ENCODE peak calls at places on chromosomes 13 and 19, in eight cellular contexts. N is body of pancreas; Q is esophagus squamous epithelium; X is heart right ventricle; M is SK-N-MC; V is upper lobe of left lung; H is CD8-positive, alpha-beta T cell; C is WERI-Rb-1. R is an unnamed sample.
A peak's percentile ranks its signal among the peaks of the same experiment; 100 is the strongest.

GRCh38 chr13:67075239-67075638 is 154.9 kb downstream of the PCDH9 start:
- DNase-seq in N (no peak), Q (no peak), X (no peak), M (no peak), V (no peak), H (no peak), C (no peak), R (no peak)

GRCh38 chr13:98576215-98576945 is 527 bp downstream of the STK24 start:
- DNase-seq in N (peak; percentile 50), Q (no peak), X (peak; percentile 63), M (no peak), V (peak; percentile 49), H (peak; percentile 34), C (peak; percentile 67), R (peak; percentile 85)

GRCh38 chr19:18265611-18265981 is 8.7 kb downstream of the IQCN start:
- DNase-seq in N (no peak), Q (no peak), X (no peak), M (no peak), V (no peak), H (no peak), C (no peak), R (no peak)

GRCh38 chr19:53908933-53909415 is at the start of gene CACNG7:
- DNase-seq in N (no peak), Q (no peak), X (no peak), M (no peak), V (no peak), H (no peak), C (no peak), R (no peak)

GRCh38 chr13:114101831-114102520 is 30.4 kb downstream of the RASA3 start:
- DNase-seq in N (no peak), Q (no peak), X (peak; percentile 14), M (no peak), V (peak; percentile 12), H (no peak), C (peak; percentile 10), R (peak; percentile 70)

GRCh38 chr19:6333439-6333838 is at the start of gene ACER1:
- DNase-seq in N (no peak), Q (no peak), X (no peak), M (no peak), V (no peak), H (no peak), C (no peak), R (no peak)

GRCh38 chr13:56906909-56907308 is 233.8 kb upstream of the PRR20A start:
- DNase-seq in N (no peak), Q (no peak), X (no peak), M (no peak), V (no peak), H (no peak), C (no peak), R (no peak)

GRCh38 chr13:110109910-110110309 is 197.0 kb downstream of the COL4A1 start:
- DNase-seq in N (peak; percentile 41), Q (no peak), X (peak; percentile 79), M (no peak), V (no peak), H (no peak), C (peak; percentile 79), R (peak; percentile 87)

GRCh38 chr13:41546372-41547252 is 89.3 kb downstream of the RGCC start:
- DNase-seq in N (no peak), Q (no peak), X (no peak), M (no peak), V (no peak), H (no peak), C (no peak), R (no peak)

GRCh38 chr19:18514800-18515682 is 6.8 kb downstream of the ELL start:
- DNase-seq in N (peak; percentile 80), Q (no peak), X (peak; percentile 48), M (no peak), V (peak; percentile 91), H (no peak), C (no peak), R (peak; percentile 86)

GRCh38 chr13:35794734-35795389 is 318.4 kb upstream of the MAB21L1 start:
- DNase-seq in N (no peak), Q (no peak), X (no peak), M (no peak), V (no peak), H (no peak), C (no peak), R (no peak)

GRCh38 chr13:38386421-38386820 is 36.8 kb downstream of the UFM1 start:
- DNase-seq in N (no peak), Q (no peak), X (no peak), M (no peak), V (no peak), H (no peak), C (no peak), R (no peak)

GRCh38 chr19:2974342-2974932 is 2.9 kb upstream of the TLE6 start:
- DNase-seq in N (peak; percentile 47), Q (no peak), X (peak; percentile 32), M (no peak), V (peak; percentile 56), H (no peak), C (peak; percentile 61), R (no peak)

GRCh38 chr19:2977001-2977685 is at the start of gene TLE6:
- DNase-seq in N (peak; percentile 99), Q (peak; percentile 79), X (peak; percentile 97), M (no peak), V (peak; percentile 94), H (peak; percentile 87), C (peak; percentile 99), R (peak; percentile 98)

GRCh38 chr19:2978467-2978767 is 1.1 kb downstream of the TLE6 start:
- DNase-seq in N (no peak), Q (no peak), X (no peak), M (no peak), V (no peak), H (no peak), C (no peak), R (no peak)

GRCh38 chr19:2977686-2978466 is 512 bp downstream of the TLE6 start:
- DNase-seq in N (peak; percentile 77), Q (no peak), X (no peak), M (no peak), V (no peak), H (no peak), C (no peak), R (no peak)

DNA sequence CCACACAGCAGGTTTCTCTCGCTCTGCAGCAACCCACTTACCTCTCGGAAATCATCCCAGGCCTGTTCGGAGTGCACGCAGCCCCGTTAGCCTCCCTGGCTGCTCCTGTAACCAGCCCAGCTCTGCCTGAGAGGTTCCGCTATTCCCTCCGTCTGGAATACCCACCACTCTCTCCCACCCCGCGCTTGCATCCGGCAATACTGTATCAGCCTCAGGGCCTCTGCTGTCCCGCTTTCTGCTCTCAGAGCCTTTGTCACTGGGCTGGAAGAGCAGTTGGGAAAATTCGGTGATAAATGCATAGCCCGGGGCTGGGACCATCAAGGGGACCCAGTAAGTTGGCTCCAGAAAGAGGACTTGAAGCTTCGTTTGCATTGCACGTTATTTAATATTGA is 759 bp upstream of the TLE6 start:
- DNase-seq in N (no peak), Q (no peak), X (no peak), M (no peak), V (no peak), H (no peak), C (no peak), R (no peak)
- H3K27ac ChIP-seq in N (peak overlapping the region; percentile 58), Q (no peak overlapping the region), X (peak overlapping the region; percentile 4), M (no peak overlapping the region), V (peak overlapping the region; percentile 78), H (no peak overlapping the region), C (peak overlapping the region; percentile 56), R (no peak overlapping the region)

DNA sequence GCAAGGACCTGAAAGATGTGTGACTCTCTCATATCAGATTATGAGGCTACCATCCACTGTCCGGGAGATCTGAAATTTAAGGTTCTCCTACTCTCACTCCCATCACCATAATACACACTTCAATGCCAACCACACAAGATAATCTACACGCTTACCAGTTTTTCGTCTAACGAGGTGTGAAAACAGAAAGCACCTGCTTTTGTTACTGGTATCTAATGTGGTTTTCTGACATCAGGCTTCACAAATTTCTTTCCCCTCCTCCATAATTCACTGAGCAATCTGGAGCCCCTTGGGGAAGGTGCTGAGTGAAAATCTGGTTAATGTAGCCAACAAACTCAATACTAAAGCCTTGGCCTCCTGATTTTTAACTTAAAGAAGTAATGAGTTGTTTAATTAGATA is 10.1 kb upstream of the LRCH1 start:
- DNase-seq in N (no peak), Q (no peak), X (no peak), M (no peak), V (no peak), H (no peak), C (no peak), R (no peak)
- H3K4me3 ChIP-seq in N (no peak overlapping the region), Q (no peak overlapping the region), X (no peak overlapping the region), M (no peak overlapping the region), V (no peak overlapping the region), H (no peak overlapping the region), C (no peak overlapping the region), R (no peak overlapping the region)

GRCh38 chr19:56372281-56372680 is 21.1 kb downstream of the ZNF582 start:
- DNase-seq in N (no peak), Q (no peak), X (no peak), M (no peak), V (no peak), H (no peak), C (no peak), R (no peak)
- H3K9me3 ChIP-seq in N (no peaks in the 10 kb centered on the region), Q (no peaks in the 10 kb centered on the region), X (peaks cover 72% of the 10 kb centered on the region), M (peaks cover 10% of the 10 kb centered on the region), V (peaks cover 8% of the 10 kb centered on the region), H (peaks cover 34% of the 10 kb centered on the region), C (no peaks in the 10 kb centered on the region), R (peaks cover 22% of the 10 kb centered on the region)

GRCh38 chr13:44920013-44920412 is 69.3 kb downstream of the NUFIP1 start:
- DNase-seq in N (no peak), Q (no peak), X (no peak), M (no peak), V (no peak), H (no peak), C (no peak), R (no peak)
- H3K27ac ChIP-seq in N (peak overlapping the region; percentile 96), Q (peak overlapping the region; percentile 96), X (no peak overlapping the region), M (no peak overlapping the region), V (peak overlapping the region; percentile 91), H (no peak overlapping the region), C (no peak overlapping the region), R (peak overlapping the region; percentile 74)

DNA sequence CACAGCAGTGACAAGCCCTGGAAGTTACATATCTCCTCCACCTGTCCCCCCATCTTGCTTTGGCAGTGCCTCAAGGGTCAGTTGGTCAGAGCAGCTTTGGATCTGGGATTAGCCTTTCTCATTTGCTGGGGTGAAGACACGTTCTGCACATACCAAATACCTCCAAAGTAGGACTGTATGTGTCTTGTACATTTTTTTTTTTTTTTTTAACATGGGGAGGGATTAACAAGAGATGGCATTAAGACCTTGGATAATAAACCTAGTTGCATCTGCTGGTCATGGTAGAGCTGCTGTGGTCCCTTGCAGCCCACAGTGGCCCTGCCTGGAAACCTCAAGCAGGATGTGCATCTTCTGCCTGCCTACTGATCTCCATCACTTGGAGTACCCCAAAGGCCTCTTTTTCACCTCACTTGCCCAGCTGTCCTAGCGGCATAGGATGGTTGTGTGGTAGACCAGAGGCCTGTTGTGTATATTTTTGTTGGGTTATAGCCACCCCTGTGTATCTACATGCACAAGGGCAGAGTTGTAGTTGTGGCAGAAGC is 2.5 kb downstream of the RPS19 start:
- DNase-seq in N (no peak), Q (no peak), X (no peak), M (no peak), V (no peak), H (no peak), C (no peak), R (no peak)
- H3K4me3 ChIP-seq in N (no peak overlapping the region), Q (no peak overlapping the region), X (no peak overlapping the region), M (peak overlapping the region; percentile 100), V (no peak overlapping the region), H (no peak overlapping the region), C (no peak overlapping the region), R (no peak overlapping the region)

GRCh38 chr13:19072543-19072942 is 109.1 kb downstream of the TUBA3C start:
- DNase-seq in N (no peak), Q (no peak), X (no peak), M (no peak), V (no peak), H (no peak), C (no peak), R (no peak)
- H3K9me3 ChIP-seq in N (no peaks in the 10 kb centered on the region), Q (no peaks in the 10 kb centered on the region), X (peaks cover 5% of the 10 kb centered on the region), M (no peaks in the 10 kb centered on the region), V (no peaks in the 10 kb centered on the region), H (no peaks in the 10 kb centered on the region), C (no peaks in the 10 kb centered on the region), R (no peaks in the 10 kb centered on the region)

R was measured in aorta.